ENCODE peak calls at places on chromosome 2, in five cellular contexts. V is activated CD8-positive, alpha-beta T cell treated with anti-CD3 and anti-CD28 coated beads for 36 hours; P is CD8-positive, alpha-beta memory T cell; G is neural crest cell; A is bronchial epithelial cell. T is an unnamed sample.

GRCh38 chr2:171410101-171410500 is 23.7 kb downstream of the METTL8 start:
- DNase-seq in G (no peak), P (no peak), A (peak; percentile 96), V (no peak), T (no peak)

GRCh38 chr2:230893338-230893737 is 28.6 kb downstream of the ITM2C start:
- DNase-seq in P (no peak), V (no peak), G (no peak), A (no peak), T (no peak)

GRCh38 chr2:229930656-229931055 is 8.4 kb downstream of the FBXO36 start:
- DNase-seq in P (no peak), V (no peak), G (no peak), A (no peak), T (no peak)

GRCh38 chr2:202990501-202990900 is 24.2 kb upstream of the NBEAL1 start:
- DNase-seq in G (no peak), P (no peak), A (no peak), V (no peak), T (no peak)

GRCh38 chr2:29723255-29724001 is 198.0 kb downstream of the ALK start:
- DNase-seq in G (no peak), A (peak; percentile 8), P (no peak), V (no peak), T (no peak)

GRCh38 chr2:27291865-27292264 is 9.6 kb downstream of the TRIM54 start:
- DNase-seq in A (peak; percentile 8), P (no peak), G (no peak), V (no peak), T (no peak)

GRCh38 chr2:28395334-28396061 is 2.8 kb downstream of the FOSL2 start:
- DNase-seq in P (no peak), V (no peak), G (no peak), A (peak; percentile 68), T (peak; percentile 48)

GRCh38 chr2:134839649-134840048 is 1.2 kb downstream of the ACMSD start:
- DNase-seq in V (no peak), P (no peak), G (no peak), A (no peak), T (no peak)

GRCh38 chr2:202152104-202152771 is 79.2 kb downstream of the KIAA2012 start:
- DNase-seq in V (no peak), P (no peak), G (no peak), A (no peak), T (no peak)

GRCh38 chr2:23658466-23658942 is 268.4 kb downstream of the ATAD2B start:
- DNase-seq in P (no peak), G (no peak), V (peak; percentile 86), A (no peak), T (peak; percentile 22)

GRCh38 chr2:196168181-196168580 is 3.2 kb downstream of the STK17B start:
- DNase-seq in A (peak; percentile 82), V (no peak), G (no peak), P (no peak), T (no peak)

GRCh38 chr2:121075006-121075545 is 209.9 kb downstream of the TFCP2L1 start:
- DNase-seq in P (no peak), A (peak; percentile 89), G (peak; percentile 30), V (peak; percentile 79), T (no peak)

GRCh38 chr2:3480352-3481010 is 38.9 kb downstream of the ADI1 start:
- DNase-seq in G (no peak), P (no peak), V (no peak), A (no peak), T (no peak)